ENCODE peak calls at places on chromosomes 4 and X, in five cellular contexts. W is nephron progenitor cell, Y is ovary, C is thyroid gland, H is HuH-7. M is an unnamed sample.
A peak's percentile ranks its signal among the peaks of the same experiment; 100 is the strongest.

GRCh38 chr4:1300466-1301455 is 11.1 kb downstream of the MAEA start:
- DNase-seq in Y (no peak), W (no peak), C (no peak), H (no peak), M (peak; percentile 31)

GRCh38 chr4:179626687-179627086 is 2184.4 kb upstream of the AGA start:
- DNase-seq in Y (no peak), C (no peak), W (peak; percentile 17), H (no peak), M (no peak)

GRCh38 chr4:4559596-4559995 is 17.7 kb upstream of the STX18 start:
- DNase-seq in C (no peak), H (no peak), Y (no peak), W (no peak), M (no peak)

GRCh38 chrX:16589211-16589610 is 60.7 kb upstream of the S100G start:
- DNase-seq in C (no peak), H (no peak), Y (no peak), W (no peak), M (no peak)

GRCh38 chr4:123547167-123547817 is 150.7 kb downstream of the SPRY1 start:
- DNase-seq in C (peak; percentile 85), W (peak; percentile 67), H (no peak), Y (no peak), M (peak; percentile 88)

GRCh38 chr4:1294891-1295290 is 5.2 kb downstream of the MAEA start:
- DNase-seq in C (no peak), H (no peak), Y (no peak), W (no peak), M (no peak)

GRCh38 chr4:169492436-169493163 is 119.8 kb downstream of the NEK1 start:
- DNase-seq in W (peak; percentile 20), Y (no peak), C (peak; percentile 20), H (peak; percentile 45), M (no peak)

GRCh38 chr4:92184566-92184965 is 119.2 kb upstream of the GRID2 start:
- DNase-seq in W (no peak), Y (no peak), H (no peak), C (no peak), M (no peak)

GRCh38 chr4:180134116-180134866 is 2108.9 kb upstream of the TENM3 start:
- DNase-seq in W (peak; percentile 42), Y (no peak), H (no peak), C (peak; percentile 4), M (peak; percentile 33)

GRCh38 chr4:106421441-106422296 is 53.1 kb upstream of the GIMD1 start:
- DNase-seq in C (no peak), W (no peak), Y (no peak), H (no peak), M (no peak)

GRCh38 chr4:122826000-122826595 is 533 bp upstream of the FGF2 start:
- DNase-seq in W (no peak), Y (no peak), H (no peak), C (no peak), M (no peak)

GRCh38 chr4:156946508-156947197 is 24.9 kb downstream of the PDGFC start:
- DNase-seq in W (no peak), H (no peak), C (no peak), Y (no peak), M (no peak)

GRCh38 chrX:48791063-48791820 is 4.9 kb downstream of the GATA1 start:
- DNase-seq in W (no peak), C (no peak), Y (no peak), H (no peak), M (no peak)

GRCh38 chr4:172708184-172708583 is 460.4 kb upstream of the GALNT7 start:
- DNase-seq in W (no peak), Y (no peak), H (no peak), C (no peak), M (no peak)

GRCh38 chr4:10158355-10158942 is 41.9 kb upstream of the WDR1 start:
- DNase-seq in W (no peak), C (no peak), H (no peak), Y (no peak), M (no peak)

GRCh38 chr4:41957634-41958033 is 22.4 kb downstream of the TMEM33 start:
- DNase-seq in C (no peak), W (no peak), Y (no peak), H (peak; percentile 21), M (no peak)

GRCh38 chrX:109372716-109373115 is 109.2 kb downstream of the GUCY2F start:
- DNase-seq in C (no peak), Y (no peak), W (no peak), H (no peak), M (no peak)

GRCh38 chrX:87475793-87476192 is 41.8 kb upstream of the KLHL4 start:
- DNase-seq in C (no peak), H (no peak), Y (no peak), W (no peak), M (no peak)

GRCh38 chr4:5703831-5704230 is 4.5 kb downstream of the EVC2 start:
- DNase-seq in H (no peak), C (no peak), Y (no peak), W (no peak), M (no peak)

GRCh38 chr4:183533698-183534097 is 28.8 kb downstream of the ING2 start:
- DNase-seq in W (no peak), Y (no peak), H (peak; percentile 5), C (no peak), M (no peak)

GRCh38 chrX:105229146-105229545 is 8.7 kb upstream of the TEX13A start:
- DNase-seq in W (no peak), H (no peak), Y (no peak), C (no peak), M (no peak)

GRCh38 chr4:22485751-22486150 is 30.1 kb downstream of the ADGRA3 start:
- DNase-seq in H (no peak), W (no peak), Y (no peak), C (no peak), M (peak; percentile 31)

GRCh38 chrX:10564484-10564883 is 55.9 kb downstream of the MID1 start:
- DNase-seq in Y (no peak), H (no peak), C (no peak), W (no peak), M (no peak)

GRCh38 chr4:55083771-55084170 is 41.6 kb downstream of the KDR start:
- DNase-seq in Y (no peak), C (no peak), W (no peak), H (no peak), M (no peak)

GRCh38 chrX:31331045-31331444 is 259.2 kb upstream of the FTHL17 start:
- DNase-seq in C (no peak), W (no peak), H (no peak), Y (no peak), M (no peak)

GRCh38 chr4:663438-664428 is 10.3 kb downstream of the ATP5ME start:
- DNase-seq in Y (peak; percentile 71), C (peak; percentile 83), H (no peak), W (peak; percentile 64), M (peak; percentile 59)

GRCh38 chr4:121900132-121900983 is 30.1 kb upstream of the BBS7 start:
- DNase-seq in Y (no peak), W (peak; percentile 56), C (peak; percentile 39), H (no peak), M (peak; percentile 50)

GRCh38 chr4:166165829-166166420 is 292.9 kb downstream of the TLL1 start:
- DNase-seq in W (peak; percentile 41), H (peak; percentile 23), Y (no peak), C (peak; percentile 4), M (peak; percentile 40)

GRCh38 chr4:13544556-13545393 is 467 bp upstream of the NKX3-2 start:
- DNase-seq in Y (peak; percentile 55), C (peak; percentile 41), W (peak; percentile 90), H (peak; percentile 99), M (peak; percentile 67)

GRCh38 chr4:165336743-165337142 is 9.3 kb downstream of the MSMO1 start:
- DNase-seq in W (no peak), H (no peak), Y (no peak), C (no peak), M (no peak)

GRCh38 chrX:119655125-119655524 is 37.8 kb downstream of the SEPTIN6 start:
- DNase-seq in H (no peak), C (no peak), W (no peak), Y (peak; percentile 56), M (peak; percentile 11)

GRCh38 chrX:1239681-1240142 is 27.3 kb upstream of the CRLF2 start:
- DNase-seq in Y (no peak), H (no peak), C (peak; percentile 7), W (no peak), M (peak; percentile 21)

GRCh38 chrX:134580947-134581346 is 77.3 kb downstream of the PLAC1 start:
- DNase-seq in W (no peak), C (no peak), Y (no peak), H (no peak), M (no peak)

GRCh38 chr4:94475794-94476193 is 24.1 kb downstream of the PDLIM5 start:
- DNase-seq in W (no peak), H (no peak), Y (no peak), C (no peak), M (no peak)

GRCh38 chr4:154779362-154779947 is 1.6 kb upstream of the RBM46 start:
- DNase-seq in W (no peak), H (peak; percentile 39), C (no peak), Y (no peak), M (no peak)

GRCh38 chr4:170414961-170415360 is 325.2 kb upstream of the AADAT start:
- DNase-seq in H (no peak), W (no peak), Y (no peak), C (no peak), M (no peak)

GRCh38 chrX:93346309-93346708 is 327.1 kb downstream of the NAP1L3 start:
- DNase-seq in W (no peak), C (peak; percentile 1), H (no peak), Y (no peak), M (no peak)

GRCh38 chr4:107719211-107719926 is 665 bp downstream of the PAPSS1 start:
- DNase-seq in Y (no peak), C (peak; percentile 50), H (peak; percentile 3), W (no peak), M (no peak)